ENCODE peak calls at places on chromosomes 6 and 20, in five cellular contexts. G, N, H, R and L are unnamed samples.

GRCh38 chr6:44512868-44513641 is 125.5 kb downstream of the CDC5L start:
- DNase-seq in H (no peak), G (no peak), N (no peak), R (no peak), L (peak; percentile 59)

GRCh38 chr6:19719691-19720127 is 117.5 kb upstream of the ID4 start:
- DNase-seq in N (no peak), G (no peak), R (peak; percentile 10), H (no peak), L (no peak)

GRCh38 chr6:26199773-26200728 is 112.8 kb downstream of the HFE start:
- DNase-seq in R (no peak), H (no peak), G (no peak), N (no peak), L (peak; percentile 49)

GRCh38 chr20:22617160-22617559 is 32.8 kb upstream of the FOXA2 start:
- DNase-seq in H (no peak), G (no peak), N (no peak), R (no peak), L (peak; percentile 16)

GRCh38 chr20:46857061-46857831 is 37.4 kb upstream of the EYA2 start:
- DNase-seq in H (no peak), R (no peak), N (no peak), G (no peak), L (no peak)

GRCh38 chr6:108632441-108632840 is 71.7 kb downstream of the FOXO3 start:
- DNase-seq in N (no peak), R (no peak), H (no peak), G (no peak), L (no peak)

GRCh38 chr20:62768815-62769287 is 27.4 kb upstream of the MRGBP start:
- DNase-seq in N (no peak), R (peak; percentile 17), G (no peak), H (no peak), L (peak; percentile 37)

GRCh38 chr6:6825153-6825847 is 236.8 kb downstream of the LY86 start:
- DNase-seq in G (no peak), N (no peak), H (no peak), R (no peak), L (no peak)

GRCh38 chr20:63890201-63890576 is 4.7 kb upstream of the DNAJC5 start:
- DNase-seq in H (no peak), R (no peak), G (no peak), N (no peak), L (no peak)

GRCh38 chr20:62122659-62123449 is 579 bp downstream of the LSM14B start:
- DNase-seq in R (peak; percentile 44), H (peak; percentile 31), N (peak; percentile 21), G (peak; percentile 32), L (peak; percentile 64)

GRCh38 chr6:14360565-14360964 is 243.0 kb downstream of the CD83 start:
- DNase-seq in G (no peak), H (no peak), N (no peak), R (no peak), L (no peak)

GRCh38 chr6:32176476-32177181 is 745 bp upstream of the AGPAT1 start:
- DNase-seq in N (no peak), R (no peak), H (no peak), G (no peak), L (peak; percentile 68)